ENCODE peak calls at places on chromosomes 1 and 21, in six cellular contexts. M is endothelial cell, I is Peyer's patch, E is mesothelial cell of epicardium, Y is esophagus squamous epithelium, F is AG04450. D is an unnamed sample.

GRCh38 chr1:41362749-41363631 is 1.8 kb downstream of the FOXO6 start:
- DNase-seq in F (no peak), E (no peak), Y (no peak), M (no peak), I (no peak), D (no peak)

GRCh38 chr21:30146558-30147282 is 19.9 kb downstream of the CLDN17 start:
- DNase-seq in I (no peak), F (no peak), E (no peak), M (no peak), Y (no peak), D (no peak)

GRCh38 chr1:239293350-239294111 is 92.8 kb upstream of the CHRM3 start:
- DNase-seq in F (no peak), I (no peak), M (no peak), E (no peak), Y (no peak), D (no peak)

GRCh38 chr1:44632511-44633072 is 41.7 kb downstream of the TMEM53 start:
- DNase-seq in Y (no peak), I (no peak), E (no peak), F (no peak), M (no peak), D (no peak)

GRCh38 chr1:98677288-98677687 is 15.8 kb downstream of the SNX7 start:
- DNase-seq in E (no peak), M (no peak), I (no peak), Y (no peak), F (peak; percentile 52), D (no peak)

GRCh38 chr1:29221296-29221695 is 9.4 kb downstream of the MECR start:
- DNase-seq in Y (no peak), E (no peak), F (no peak), M (no peak), I (no peak), D (no peak)

GRCh38 chr1:117568999-117569398 is 36.8 kb upstream of the TENT5C start:
- DNase-seq in Y (no peak), F (no peak), I (no peak), E (no peak), M (no peak), D (no peak)

GRCh38 chr1:53320646-53321045 is 7.2 kb downstream of the LRP8 start:
- DNase-seq in E (no peak), I (no peak), M (no peak), F (no peak), Y (no peak), D (no peak)

GRCh38 chr1:244211559-244211944 is 160.5 kb downstream of the ZBTB18 start:
- DNase-seq in I (no peak), M (no peak), F (no peak), Y (no peak), E (no peak), D (no peak)

GRCh38 chr1:40823345-40823744 is 38.8 kb downstream of the CITED4 start:
- DNase-seq in Y (no peak), M (no peak), F (no peak), I (no peak), E (no peak), D (no peak)

GRCh38 chr1:172698224-172698623 is 39.3 kb downstream of the FASLG start:
- DNase-seq in F (no peak), M (no peak), I (no peak), E (no peak), Y (no peak), D (no peak)

DNA sequence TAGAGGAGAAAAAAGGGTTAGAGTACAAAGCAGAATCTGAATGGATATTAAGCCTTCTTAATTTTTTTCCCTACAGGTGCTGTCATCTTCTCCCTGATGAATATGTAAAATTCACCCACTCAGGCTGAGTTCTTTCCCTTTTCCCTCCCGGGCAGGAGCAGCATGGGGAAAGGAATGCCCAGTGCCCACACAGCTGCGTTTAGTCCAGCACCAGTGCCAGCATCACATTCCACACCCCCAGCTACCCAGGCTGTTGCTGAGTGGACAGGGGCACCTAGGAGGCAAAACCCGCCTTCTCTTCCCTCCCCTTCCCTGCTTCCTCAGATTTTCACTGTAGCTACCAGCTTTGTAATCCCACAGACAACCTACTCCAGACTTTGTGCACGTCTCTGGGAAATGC is 3.4 kb upstream of the CADM3 start:
- DNase-seq in Y (no peak), I (no peak), M (no peak), F (no peak), E (no peak), D (no peak)
- TF ChIP-seq CTCF in Y (no peak), I (no peak), M (no peak), F (no peak), E (no peak), D (no peak)

GRCh38 chr1:156746716-156747631 is 4.5 kb downstream of the HDGF start:
- DNase-seq in M (peak; percentile 91), F (peak; percentile 76), E (peak; percentile 88), I (peak; percentile 95), Y (no peak), D (peak; percentile 46)
- TF ChIP-seq CTCF in M (no peak), F (peak; percentile 38), E (no peak), I (peak; percentile 28), Y (no peak), D (no peak)

DNA sequence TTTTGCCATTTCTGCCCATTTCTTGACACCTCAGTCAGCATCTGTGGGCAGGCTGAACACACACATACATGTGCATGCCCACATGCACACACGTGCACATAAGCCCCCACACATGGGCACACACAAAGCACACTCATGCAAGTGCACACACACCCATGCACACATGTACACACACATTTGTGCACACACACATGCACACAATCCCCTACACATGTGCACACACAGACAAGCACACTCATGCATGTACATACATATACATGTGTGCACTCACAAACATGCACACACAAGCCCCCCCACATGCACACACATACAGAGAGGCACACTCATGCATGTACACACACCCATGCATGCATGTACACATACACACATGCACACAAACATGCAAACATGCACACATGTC is 83.5 kb upstream of the ACTRT2 start:
- DNase-seq in I (no peak), M (no peak), F (no peak), Y (no peak), E (no peak), D (no peak)
- TF ChIP-seq CTCF in I (no peak), M (no peak), F (no peak), Y (no peak), E (no peak), D (no peak)

DNA sequence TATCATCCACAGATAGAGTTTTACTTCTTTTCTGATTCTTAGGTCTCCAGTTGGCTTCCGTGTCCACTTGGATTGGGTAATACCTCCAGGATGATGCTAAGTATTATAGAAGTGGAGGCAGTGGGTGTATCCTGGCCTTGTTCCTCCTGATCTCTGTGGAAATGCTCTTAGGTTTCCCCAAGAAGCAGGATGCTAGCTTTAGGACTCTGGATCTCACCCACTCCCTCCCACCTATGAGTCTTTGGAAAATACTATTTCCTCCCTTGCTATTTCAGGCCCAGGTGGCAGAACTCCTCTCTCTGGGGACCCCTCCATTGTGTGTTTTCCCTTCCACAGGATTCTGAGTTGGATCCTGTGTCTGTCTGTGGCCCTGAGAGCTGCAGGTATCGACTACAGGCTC is 86.7 kb downstream of the SIM2 start:
- DNase-seq in F (no peak), E (no peak), I (no peak), M (no peak), Y (no peak), D (no peak)
- TF ChIP-seq CTCF in F (no peak), E (no peak), I (no peak), M (no peak), Y (no peak), D (no peak)